ENCODE peak calls at places on chromosomes 5 and 9, in ten cellular contexts. U is CD8-positive, alpha-beta T cell; S is OCI-LY7; X is fibroblast of pulmonary artery; A is lung; M is Peyer's patch; P is A549; H is body of pancreas; R is heart right ventricle; V is left ventricle myocardium inferior. T is an unnamed sample.

GRCh38 chr9:124652203-124652992 is 118.7 kb downstream of the NR6A1 start:
- DNase-seq in U (no peak), S (no peak), X (peak), A (peak), M (no peak), P (peak), H (no peak), R (peak), V (no peak), T (peak)

GRCh38 chr9:127422133-127422782 is 1.9 kb upstream of the ZNF79 start:
- DNase-seq in U (no peak), S (no peak), X (no peak), A (no peak), M (no peak), P (no peak), H (no peak), R (no peak), V (no peak), T (no peak)

GRCh38 chr9:15205632-15206243 is 101.3 kb downstream of the TTC39B start:
- DNase-seq in U (no peak), S (no peak), X (peak), A (no peak), M (no peak), P (no peak), H (no peak), R (no peak), V (no peak), T (no peak)

GRCh38 chr5:84861306-84861705 is 476.6 kb upstream of the EDIL3 start:
- DNase-seq in U (no peak), S (no peak), X (peak), A (no peak), M (no peak), P (no peak), H (no peak), R (no peak), V (no peak), T (no peak)

GRCh38 chr9:135921749-135922310 is 14.5 kb upstream of the CAMSAP1 start:
- DNase-seq in U (no peak), S (no peak), X (no peak), A (no peak), M (no peak), P (no peak), H (no peak), R (no peak), V (no peak), T (no peak)

GRCh38 chr5:6660704-6661103 is 27.5 kb downstream of the SRD5A1 start:
- DNase-seq in U (no peak), S (peak), X (no peak), A (no peak), M (peak), P (no peak), H (no peak), R (no peak), V (no peak), T (no peak)

GRCh38 chr5:146052780-146053179 is 52.6 kb downstream of the PLAC8L1 start:
- DNase-seq in U (no peak), S (peak), X (no peak), A (no peak), M (no peak), P (no peak), H (no peak), R (no peak), V (no peak), T (no peak)

GRCh38 chr9:34375901-34376595 is 650 bp downstream of the MYORG start:
- DNase-seq in U (no peak), S (peak), X (peak), A (peak), M (peak), P (peak), H (peak), R (peak), V (peak), T (no peak)

GRCh38 chr5:9046756-9047481 is 499.0 kb downstream of the SEMA5A start:
- DNase-seq in U (no peak), S (no peak), X (peak), A (peak), M (no peak), P (no peak), H (no peak), R (peak), V (no peak), T (peak)

GRCh38 chr5:142888469-142889085 is 118.4 kb downstream of the ARHGAP26 start:
- DNase-seq in U (no peak), S (peak), X (peak), A (no peak), M (no peak), P (peak), H (no peak), R (peak), V (no peak), T (no peak)

GRCh38 chr9:96186601-96187011 is 115.4 kb downstream of the HSD17B3 start:
- DNase-seq in U (no peak), S (no peak), X (peak), A (peak), M (no peak), P (no peak), H (no peak), R (no peak), V (no peak), T (no peak)

GRCh38 chr9:108014353-108014752 is 524.8 kb upstream of the KLF4 start:
- DNase-seq in U (no peak), S (no peak), X (no peak), A (no peak), M (no peak), P (no peak), H (no peak), R (no peak), V (no peak), T (no peak)

GRCh38 chr9:126155756-126156664 is 170.6 kb upstream of the MVB12B start:
- DNase-seq in U (no peak), S (no peak), X (no peak), A (no peak), M (no peak), P (no peak), H (no peak), R (no peak), V (no peak), T (no peak)

GRCh38 chr5:170552486-170553122 is 48.8 kb downstream of the KCNIP1 start:
- DNase-seq in U (no peak), S (no peak), X (peak), A (no peak), M (no peak), P (no peak), H (peak), R (peak), V (peak), T (no peak)

GRCh38 chr9:127506814-127507750 is 55.8 kb downstream of the LRSAM1 start:
- DNase-seq in U (no peak), S (no peak), X (no peak), A (no peak), M (no peak), P (no peak), H (peak), R (no peak), V (no peak), T (no peak)

GRCh38 chr9:82894961-82895902 is 167.7 kb downstream of the RASEF start:
- DNase-seq in U (no peak), S (no peak), X (no peak), A (no peak), M (no peak), P (no peak), H (no peak), R (no peak), V (no peak), T (no peak)

GRCh38 chr5:150461231-150461630 is 11.7 kb upstream of the RPS14 start:
- DNase-seq in U (no peak), S (peak), X (no peak), A (no peak), M (peak), P (no peak), H (no peak), R (no peak), V (no peak), T (no peak)

GRCh38 chr5:169803077-169803981 is 166.3 kb downstream of the DOCK2 start:
- DNase-seq in U (no peak), S (no peak), X (peak), A (peak), M (no peak), P (peak), H (no peak), R (peak), V (peak), T (peak)

GRCh38 chr5:132704875-132705274 is 31.1 kb downstream of the IL4 start:
- DNase-seq in U (no peak), S (no peak), X (peak), A (no peak), M (no peak), P (peak), H (no peak), R (no peak), V (no peak), T (no peak)

GRCh38 chr9:104968025-104968982 is 40.3 kb upstream of the ABCA1 start:
- DNase-seq in U (peak), S (peak), X (peak), A (peak), M (peak), P (peak), H (peak), R (peak), V (peak), T (peak)

GRCh38 chr9:121398374-121398773 is 28.3 kb upstream of the STOM start:
- DNase-seq in U (no peak), S (no peak), X (peak), A (no peak), M (no peak), P (no peak), H (no peak), R (no peak), V (no peak), T (peak)

GRCh38 chr9:85744481-85744880 is 2.7 kb upstream of the AGTPBP1 start:
- DNase-seq in U (no peak), S (no peak), X (no peak), A (no peak), M (no peak), P (no peak), H (no peak), R (no peak), V (no peak), T (no peak)

GRCh38 chr5:54518146-54519082 is 855 bp downstream of the SNX18 start:
- DNase-seq in U (peak), S (peak), X (no peak), A (peak), M (peak), P (peak), H (peak), R (peak), V (peak), T (no peak)

GRCh38 chr5:98042521-98042920 is 730.9 kb upstream of the RGMB start:
- DNase-seq in U (no peak), S (no peak), X (no peak), A (no peak), M (no peak), P (no peak), H (no peak), R (no peak), V (no peak), T (no peak)

GRCh38 chr9:96327694-96328352 is 25.8 kb upstream of the HSD17B3 start:
- DNase-seq in U (peak), S (peak), X (peak), A (no peak), M (peak), P (peak), H (peak), R (peak), V (no peak), T (no peak)

GRCh38 chr5:149586708-149587318 is 5.5 kb downstream of the ARHGEF37 start:
- DNase-seq in U (no peak), S (no peak), X (no peak), A (no peak), M (no peak), P (no peak), H (no peak), R (no peak), V (no peak), T (no peak)

GRCh38 chr5:151523335-151523734 is 67.8 kb downstream of the FAT2 start:
- DNase-seq in U (no peak), S (peak), X (peak), A (no peak), M (no peak), P (peak), H (no peak), R (no peak), V (no peak), T (peak)

GRCh38 chr9:14433841-14434511 is 120.0 kb upstream of the NFIB start:
- DNase-seq in U (no peak), S (peak), X (peak), A (no peak), M (no peak), P (peak), H (peak), R (peak), V (no peak), T (no peak)

GRCh38 chr9:99465231-99465891 is 243.3 kb downstream of the SEC61B start:
- DNase-seq in U (no peak), S (no peak), X (no peak), A (no peak), M (no peak), P (no peak), H (no peak), R (no peak), V (no peak), T (no peak)

GRCh38 chr5:62082370-62082778 is 223.6 kb upstream of the KIF2A start:
- DNase-seq in U (no peak), S (no peak), X (no peak), A (no peak), M (no peak), P (no peak), H (no peak), R (no peak), V (no peak), T (peak)

GRCh38 chr5:108507631-108508030 is 125.7 kb upstream of the FBXL17 start:
- DNase-seq in U (no peak), S (no peak), X (no peak), A (no peak), M (no peak), P (no peak), H (no peak), R (no peak), V (no peak), T (no peak)

GRCh38 chr5:26692952-26693351 is 345.4 kb downstream of the CDH9 start:
- DNase-seq in U (no peak), S (no peak), X (no peak), A (no peak), M (no peak), P (no peak), H (no peak), R (no peak), V (no peak), T (no peak)

GRCh38 chr5:146369691-146370090 is 31.1 kb downstream of the POU4F3 start:
- DNase-seq in U (no peak), S (no peak), X (peak), A (no peak), M (no peak), P (no peak), H (no peak), R (no peak), V (no peak), T (peak)

GRCh38 chr9:113542016-113542415 is 78.5 kb downstream of the RGS3 start:
- DNase-seq in U (no peak), S (no peak), X (no peak), A (no peak), M (no peak), P (no peak), H (no peak), R (no peak), V (no peak), T (no peak)

GRCh38 chr9:126293522-126293889 is 33.1 kb upstream of the MVB12B start:
- DNase-seq in U (no peak), S (peak), X (no peak), A (no peak), M (no peak), P (no peak), H (no peak), R (no peak), V (no peak), T (no peak)

GRCh38 chr5:150026682-150027172 is 26.2 kb downstream of the HMGXB3 start:
- DNase-seq in U (no peak), S (no peak), X (no peak), A (no peak), M (no peak), P (no peak), H (no peak), R (no peak), V (no peak), T (no peak)

GRCh38 chr5:29701600-29701999 is 1491.9 kb upstream of the CDH6 start:
- DNase-seq in U (no peak), S (no peak), X (no peak), A (no peak), M (no peak), P (no peak), H (no peak), R (no peak), V (no peak), T (no peak)
- H3K4me3 ChIP-seq in U (no peak), S (no peak), X (no peak), A (no peak), M (no peak), P (no peak), H (no peak), R (no peak), V (no peak), T (no peak)

DNA sequence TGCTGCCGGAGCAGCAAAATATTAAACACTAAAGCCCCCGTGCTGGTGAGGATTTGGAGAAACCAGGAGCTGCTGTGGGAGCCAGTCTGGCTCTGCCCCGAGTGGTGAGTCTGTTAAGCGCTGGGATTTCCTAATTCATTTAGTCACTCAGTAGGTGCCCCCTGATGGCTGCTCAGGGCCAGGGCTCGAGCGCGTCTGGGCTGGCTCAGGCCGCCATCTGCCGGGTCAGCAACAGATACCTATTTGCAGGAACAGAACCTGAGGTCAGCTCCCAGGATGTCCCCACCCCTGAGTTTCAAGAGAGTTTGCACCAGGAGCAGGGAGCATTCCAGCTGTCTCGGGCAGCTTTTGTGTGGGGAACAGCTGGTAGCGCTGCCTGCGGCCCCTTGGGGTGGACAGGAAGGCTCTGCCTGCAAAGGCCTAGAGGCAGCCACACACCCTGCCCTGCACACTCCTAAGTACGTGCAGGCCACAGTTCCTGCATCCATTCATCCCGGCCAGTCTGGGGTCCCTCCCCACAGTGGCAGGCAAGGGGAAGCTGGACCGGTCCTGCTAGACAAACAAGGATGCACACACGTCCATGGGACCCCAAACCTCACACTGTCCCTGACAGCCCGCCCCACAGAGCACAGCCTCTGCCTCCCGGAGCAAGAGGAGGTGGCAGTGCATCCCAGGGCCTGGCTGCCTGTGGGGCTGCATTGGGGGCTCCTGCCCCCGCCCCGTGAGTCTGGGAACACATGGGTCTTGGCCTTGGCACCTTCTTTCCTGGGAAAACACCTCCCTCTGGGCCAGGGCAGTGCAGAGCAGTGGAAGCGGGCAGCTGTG is 83.7 kb downstream of the ADAMTS2 start:
- DNase-seq in U (no peak), S (peak), X (peak), A (no peak), M (no peak), P (peak), H (peak), R (no peak), V (no peak), T (no peak)
- TF ChIP-seq CTCF in U (no peak), S (peak), X (peak), A (no peak), M (no peak), P (no peak), H (peak), R (peak), V (no peak), T (peak)

DNA sequence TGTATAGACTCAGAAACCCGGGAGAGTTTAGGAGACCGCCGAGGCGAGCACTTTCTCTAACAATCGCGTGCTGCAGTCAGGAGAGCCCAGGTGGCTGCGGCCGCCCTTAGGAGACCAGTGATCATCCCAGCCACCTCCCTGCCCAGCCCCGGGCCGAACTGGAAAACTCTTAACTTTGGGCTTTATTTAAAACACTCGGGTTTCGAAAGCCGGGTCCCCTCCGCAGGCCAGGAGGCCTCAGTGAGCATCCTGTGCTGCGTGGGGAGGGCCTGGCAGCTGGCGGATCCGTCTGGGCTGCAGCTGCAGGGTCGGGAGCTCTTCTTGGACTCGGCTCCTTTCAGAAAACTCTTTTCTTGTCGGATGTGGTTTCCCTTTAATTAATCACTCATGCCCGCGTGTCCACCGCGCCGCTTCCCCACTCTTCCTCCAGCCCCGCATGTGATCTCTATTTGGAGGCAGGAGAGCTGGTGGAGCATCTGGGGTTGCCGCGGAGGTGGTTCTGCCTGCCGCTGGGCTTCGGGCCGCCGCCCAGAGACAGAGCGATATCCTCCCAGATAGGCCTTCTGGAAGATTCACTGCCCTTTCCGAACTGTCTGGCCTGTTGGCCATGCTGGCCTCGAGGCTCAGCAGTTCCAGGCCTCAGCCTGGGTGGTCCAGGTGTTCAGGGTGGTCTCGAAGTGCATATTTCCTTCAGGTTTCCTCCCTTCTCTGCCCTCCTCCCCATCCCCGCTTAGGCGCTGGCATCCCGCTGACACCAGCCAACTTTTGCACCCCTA is 59.5 kb downstream of the TMEM174 start:
- DNase-seq in U (no peak), S (no peak), X (no peak), A (no peak), M (no peak), P (no peak), H (no peak), R (no peak), V (no peak), T (no peak)
- H3K4me3 ChIP-seq in U (peak), S (no peak), X (no peak), A (no peak), M (no peak), P (no peak), H (no peak), R (no peak), V (peak), T (no peak)

GRCh38 chr9:5629312-5630037 is 568 bp downstream of the RIC1 start:
- DNase-seq in U (peak), S (peak), X (peak), A (peak), M (peak), P (peak), H (peak), R (peak), V (peak), T (no peak)

GRCh38 chr9:5628183-5628529 is 751 bp upstream of the RIC1 start:
- DNase-seq in U (no peak), S (no peak), X (no peak), A (no peak), M (no peak), P (no peak), H (no peak), R (no peak), V (no peak), T (no peak)

GRCh38 chr9:5630038-5630507 is 1.2 kb downstream of the RIC1 start:
- DNase-seq in U (no peak), S (peak), X (peak), A (no peak), M (no peak), P (peak), H (no peak), R (no peak), V (no peak), T (no peak)

GRCh38 chr9:5626727-5627634 is 1.9 kb upstream of the RIC1 start:
- DNase-seq in U (no peak), S (peak), X (peak), A (peak), M (peak), P (peak), H (peak), R (peak), V (peak), T (peak)

DNA sequence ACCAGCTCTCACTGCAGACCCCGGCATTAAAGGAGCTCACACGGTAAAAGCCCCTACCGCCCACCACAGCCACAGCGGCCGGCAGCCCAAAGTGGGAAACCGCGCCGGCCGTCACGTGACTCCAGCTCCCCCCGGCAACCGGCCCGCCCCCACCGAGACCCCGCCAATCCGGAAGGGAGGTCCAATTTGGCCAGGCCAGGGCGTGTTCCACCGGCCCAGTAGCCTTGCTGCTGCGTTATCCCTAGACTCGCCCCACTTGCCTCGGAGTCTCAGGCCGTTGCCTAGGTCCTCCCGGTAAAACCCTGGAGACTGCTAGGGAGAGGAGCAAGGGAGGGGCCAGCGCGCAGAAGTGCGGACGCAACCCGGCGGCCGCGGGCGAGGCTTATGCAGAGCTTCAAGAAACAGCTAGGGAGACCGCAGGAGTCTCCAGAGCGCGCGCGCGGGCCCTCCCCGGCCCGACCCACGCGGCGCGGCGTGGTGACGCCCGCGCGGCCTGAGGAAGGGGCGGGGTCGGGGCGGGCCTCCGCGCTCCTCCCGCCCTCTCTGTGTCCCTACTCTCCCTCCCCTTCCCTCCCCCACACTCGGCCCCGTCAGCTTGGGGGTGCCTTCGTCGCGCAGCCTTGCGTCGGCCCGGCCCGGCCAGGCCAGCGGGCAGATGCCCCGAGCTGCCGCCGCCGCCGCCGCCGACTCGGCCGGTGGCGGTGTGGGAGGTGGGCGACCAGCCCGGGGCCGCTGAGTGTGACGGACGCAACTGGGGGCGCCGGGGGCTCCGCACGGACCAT is at the start of gene RIC1:
- DNase-seq in U (peak), S (peak), X (peak), A (peak), M (peak), P (peak), H (peak), R (peak), V (peak), T (peak)
- TF ChIP-seq CTCF in U (no peak), S (no peak), X (no peak), A (no peak), M (peak), P (no peak), H (peak), R (no peak), V (peak), T (no peak)